ENCODE peak calls at places on chromosomes 1 and 21, in five cellular contexts. One of them, this sample, is unnamed.

GRCh38 chr1:65172936-65173335 is 24.9 kb downstream of the AK4 start:
- DNase-seq in CD4-positive, alpha-beta memory T cell: no peak
- DNase-seq in fibroblast of lung: no peak
- DNase-seq in K562: no peak
- DNase-seq in cardiac muscle cell: no peak
- DNase-seq in this sample: no peak

GRCh38 chr1:114335273-114335672 is 175.7 kb downstream of the TRIM33 start:
- DNase-seq in K562: no peak
- DNase-seq in CD4-positive, alpha-beta memory T cell: no peak
- DNase-seq in cardiac muscle cell: no peak
- DNase-seq in fibroblast of lung: no peak
- DNase-seq in this sample: no peak

GRCh38 chr1:22517936-22518335 is 45.4 kb upstream of the EPHA8 start:
- DNase-seq in cardiac muscle cell: no peak
- DNase-seq in fibroblast of lung: peak; percentile 34
- DNase-seq in K562: no peak
- DNase-seq in CD4-positive, alpha-beta memory T cell: no peak
- DNase-seq in this sample: no peak

GRCh38 chr21:43809853-43810504 is 20.6 kb downstream of the RRP1 start:
- DNase-seq in cardiac muscle cell: no peak
- DNase-seq in K562: no peak
- DNase-seq in CD4-positive, alpha-beta memory T cell: no peak
- DNase-seq in fibroblast of lung: no peak
- DNase-seq in this sample: no peak

GRCh38 chr1:215133532-215133931 is 51.0 kb downstream of the KCNK2 start:
- DNase-seq in K562: no peak
- DNase-seq in CD4-positive, alpha-beta memory T cell: no peak
- DNase-seq in cardiac muscle cell: no peak
- DNase-seq in fibroblast of lung: no peak
- DNase-seq in this sample: no peak

GRCh38 chr1:29700522-29700921 is 464.2 kb downstream of the PTPRU start:
- DNase-seq in K562: no peak
- DNase-seq in CD4-positive, alpha-beta memory T cell: no peak
- DNase-seq in cardiac muscle cell: no peak
- DNase-seq in fibroblast of lung: no peak
- DNase-seq in this sample: no peak

GRCh38 chr1:184870319-184870718 is 104.0 kb downstream of the NIBAN1 start:
- DNase-seq in fibroblast of lung: no peak
- DNase-seq in CD4-positive, alpha-beta memory T cell: peak; percentile 39
- DNase-seq in K562: no peak
- DNase-seq in cardiac muscle cell: no peak
- DNase-seq in this sample: no peak

GRCh38 chr1:226274138-226274537 is 34.8 kb downstream of the LIN9 start:
- DNase-seq in CD4-positive, alpha-beta memory T cell: no peak
- DNase-seq in cardiac muscle cell: no peak
- DNase-seq in K562: no peak
- DNase-seq in fibroblast of lung: peak; percentile 21
- DNase-seq in this sample: no peak

GRCh38 chr1:234893725-234894630 is 234.7 kb downstream of the TOMM20 start:
- DNase-seq in K562: peak; percentile 75
- DNase-seq in CD4-positive, alpha-beta memory T cell: no peak
- DNase-seq in fibroblast of lung: peak; percentile 85
- DNase-seq in cardiac muscle cell: no peak
- DNase-seq in this sample: no peak

GRCh38 chr1:44314401-44314800 is 40.7 kb downstream of the ERI3 start:
- DNase-seq in K562: no peak
- DNase-seq in CD4-positive, alpha-beta memory T cell: no peak
- DNase-seq in cardiac muscle cell: no peak
- DNase-seq in fibroblast of lung: no peak
- DNase-seq in this sample: no peak

GRCh38 chr21:29697555-29698193 is 242.1 kb downstream of the GRIK1 start:
- DNase-seq in fibroblast of lung: peak; percentile 50
- DNase-seq in CD4-positive, alpha-beta memory T cell: no peak
- DNase-seq in cardiac muscle cell: no peak
- DNase-seq in K562: no peak
- DNase-seq in this sample: no peak

GRCh38 chr1:18225236-18225904 is 117.8 kb downstream of the IGSF21 start:
- DNase-seq in CD4-positive, alpha-beta memory T cell: no peak
- DNase-seq in fibroblast of lung: no peak
- DNase-seq in cardiac muscle cell: no peak
- DNase-seq in K562: no peak
- DNase-seq in this sample: no peak

GRCh38 chr1:180953291-180953747 is 40.6 kb downstream of the KIAA1614 start:
- DNase-seq in CD4-positive, alpha-beta memory T cell: no peak
- DNase-seq in K562: no peak
- DNase-seq in cardiac muscle cell: no peak
- DNase-seq in fibroblast of lung: no peak
- DNase-seq in this sample: no peak

GRCh38 chr1:21779613-21780521 is 3.1 kb downstream of the USP48 start:
- DNase-seq in K562: no peak
- DNase-seq in cardiac muscle cell: no peak
- DNase-seq in CD4-positive, alpha-beta memory T cell: peak; percentile 49
- DNase-seq in fibroblast of lung: no peak
- DNase-seq in this sample: no peak

GRCh38 chr1:232340448-232340847 is 289.5 kb downstream of the SIPA1L2 start:
- DNase-seq in fibroblast of lung: no peak
- DNase-seq in CD4-positive, alpha-beta memory T cell: no peak
- DNase-seq in K562: no peak
- DNase-seq in cardiac muscle cell: no peak
- DNase-seq in this sample: no peak

GRCh38 chr1:6268431-6268830 is 7.5 kb upstream of the GPR153 start:
- DNase-seq in fibroblast of lung: no peak
- DNase-seq in CD4-positive, alpha-beta memory T cell: no peak
- DNase-seq in K562: no peak
- DNase-seq in cardiac muscle cell: peak; percentile 37
- DNase-seq in this sample: no peak

GRCh38 chr1:205316179-205316578 is 5.4 kb downstream of the NUAK2 start:
- DNase-seq in K562: no peak
- DNase-seq in CD4-positive, alpha-beta memory T cell: no peak
- DNase-seq in fibroblast of lung: no peak
- DNase-seq in cardiac muscle cell: no peak
- DNase-seq in this sample: no peak

GRCh38 chr1:13807213-13807612 is 107.2 kb downstream of the PRDM2 start:
- DNase-seq in cardiac muscle cell: peak; percentile 42
- DNase-seq in fibroblast of lung: no peak
- DNase-seq in K562: peak; percentile 57
- DNase-seq in CD4-positive, alpha-beta memory T cell: no peak
- DNase-seq in this sample: no peak

GRCh38 chr1:107545056-107545597 is 404.3 kb downstream of the NTNG1 start:
- DNase-seq in CD4-positive, alpha-beta memory T cell: no peak
- DNase-seq in K562: no peak
- DNase-seq in cardiac muscle cell: no peak
- DNase-seq in fibroblast of lung: no peak
- DNase-seq in this sample: no peak

GRCh38 chr1:30756545-30757195 is 904 bp downstream of the LAPTM5 start:
- DNase-seq in fibroblast of lung: peak; percentile 96
- DNase-seq in CD4-positive, alpha-beta memory T cell: peak; percentile 94
- DNase-seq in cardiac muscle cell: no peak
- DNase-seq in K562: peak; percentile 50
- DNase-seq in this sample: peak; percentile 65

GRCh38 chr21:29114765-29115164 is 15.7 kb upstream of the MAP3K7CL start:
- DNase-seq in fibroblast of lung: peak; percentile 92
- DNase-seq in CD4-positive, alpha-beta memory T cell: no peak
- DNase-seq in K562: no peak
- DNase-seq in cardiac muscle cell: no peak
- DNase-seq in this sample: no peak

GRCh38 chr1:27970401-27970800 is 10.6 kb downstream of the XKR8 start:
- DNase-seq in cardiac muscle cell: no peak
- DNase-seq in K562: no peak
- DNase-seq in fibroblast of lung: peak; percentile 94
- DNase-seq in CD4-positive, alpha-beta memory T cell: no peak
- DNase-seq in this sample: no peak

GRCh38 chr1:182595641-182596240 is 6.7 kb upstream of the RNASEL start:
- DNase-seq in CD4-positive, alpha-beta memory T cell: peak; percentile 64
- DNase-seq in cardiac muscle cell: peak; percentile 73
- DNase-seq in K562: peak; percentile 76
- DNase-seq in fibroblast of lung: peak; percentile 61
- DNase-seq in this sample: peak; percentile 45

GRCh38 chr21:33078907-33079582 is 9.1 kb downstream of the OLIG1 start:
- DNase-seq in cardiac muscle cell: no peak
- DNase-seq in K562: peak; percentile 55
- DNase-seq in fibroblast of lung: peak; percentile 83
- DNase-seq in CD4-positive, alpha-beta memory T cell: no peak
- DNase-seq in this sample: no peak

GRCh38 chr1:54887665-54888071 is 673 bp upstream of the DHCR24 start:
- DNase-seq in fibroblast of lung: no peak
- DNase-seq in cardiac muscle cell: no peak
- DNase-seq in K562: no peak
- DNase-seq in CD4-positive, alpha-beta memory T cell: no peak
- DNase-seq in this sample: no peak

GRCh38 chr1:109198745-109199144 is 15.0 kb upstream of the SARS1 start:
- DNase-seq in CD4-positive, alpha-beta memory T cell: no peak
- DNase-seq in fibroblast of lung: peak; percentile 88
- DNase-seq in K562: peak; percentile 15
- DNase-seq in cardiac muscle cell: no peak
- DNase-seq in this sample: no peak

DNA sequence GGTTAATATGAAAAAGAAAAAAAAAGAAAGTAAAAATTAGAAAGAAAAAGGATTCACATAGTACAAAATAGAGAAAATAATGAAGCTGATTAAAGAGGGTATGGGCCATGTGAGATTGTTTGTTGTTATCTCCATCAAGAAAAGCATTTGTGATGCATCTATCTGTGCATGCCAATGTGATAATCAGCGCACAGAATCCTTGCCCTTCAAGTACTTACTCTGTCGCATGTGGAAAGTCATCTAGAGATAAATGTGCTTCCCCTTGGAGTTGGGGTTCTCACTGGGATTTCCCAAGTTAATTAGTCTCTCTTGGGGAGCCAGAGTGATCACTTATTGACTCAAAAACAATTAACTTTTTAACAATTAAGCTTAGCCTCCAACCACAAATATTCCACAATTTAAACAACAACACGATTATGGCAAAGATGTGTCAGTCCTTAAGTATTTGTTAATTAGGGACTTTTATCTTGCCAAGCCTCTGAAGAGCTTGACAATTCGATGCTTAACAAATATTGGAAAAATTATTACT is 17.4 kb downstream of the RHOU start:
- DNase-seq in fibroblast of lung: no peak
- DNase-seq in CD4-positive, alpha-beta memory T cell: no peak
- DNase-seq in K562: no peak
- DNase-seq in cardiac muscle cell: no peak
- DNase-seq in this sample: no peak
- H3K27me3 ChIP-seq in fibroblast of lung: no peaks in the 10 kb centered on the region
- H3K27me3 ChIP-seq in CD4-positive, alpha-beta memory T cell: no peaks in the 10 kb centered on the region
- H3K27me3 ChIP-seq in K562: peaks cover 8% of the 10 kb centered on the region
- H3K27me3 ChIP-seq in cardiac muscle cell: peaks cover 41% of the 10 kb centered on the region
- H3K27me3 ChIP-seq in this sample: no peaks in the 10 kb centered on the region

DNA sequence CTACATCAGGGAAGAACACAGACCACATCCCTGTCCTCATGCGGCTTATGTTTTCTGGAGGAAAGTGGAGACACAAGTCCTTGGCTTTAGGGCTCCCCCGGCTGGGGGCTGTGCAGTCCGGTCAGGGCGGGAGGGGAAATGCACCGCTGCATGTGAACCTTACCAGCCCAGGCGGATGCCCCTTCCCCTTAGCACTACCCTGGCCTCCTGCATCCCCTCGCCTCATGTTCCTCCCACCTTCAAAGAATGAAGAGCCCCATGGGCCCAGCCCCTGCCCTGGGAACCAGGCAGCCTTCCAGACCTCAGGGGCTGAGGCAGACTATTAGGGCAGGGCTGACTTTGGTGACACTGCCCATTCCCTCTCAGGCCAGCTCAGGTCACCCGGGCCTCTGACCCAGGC is 45.5 kb downstream of the TNNT2 start:
- DNase-seq in K562: no peak
- DNase-seq in fibroblast of lung: no peak
- DNase-seq in cardiac muscle cell: no peak
- DNase-seq in CD4-positive, alpha-beta memory T cell: no peak
- DNase-seq in this sample: no peak
- H3K27me3 ChIP-seq in K562: peaks cover 24% of the 10 kb centered on the region
- H3K27me3 ChIP-seq in fibroblast of lung: peaks cover 15% of the 10 kb centered on the region
- H3K27me3 ChIP-seq in cardiac muscle cell: no peaks in the 10 kb centered on the region
- H3K27me3 ChIP-seq in CD4-positive, alpha-beta memory T cell: no peaks in the 10 kb centered on the region
- H3K27me3 ChIP-seq in this sample: no peaks in the 10 kb centered on the region

GRCh38 chr1:170854677-170855076 is 80.7 kb upstream of the MROH9 start:
- DNase-seq in K562: no peak
- DNase-seq in cardiac muscle cell: no peak
- DNase-seq in fibroblast of lung: no peak
- DNase-seq in CD4-positive, alpha-beta memory T cell: no peak
- DNase-seq in this sample: no peak

GRCh38 chr1:170853302-170853701 is 82.0 kb upstream of the MROH9 start:
- DNase-seq in CD4-positive, alpha-beta memory T cell: no peak
- DNase-seq in K562: no peak
- DNase-seq in cardiac muscle cell: no peak
- DNase-seq in fibroblast of lung: no peak
- DNase-seq in this sample: no peak

GRCh38 chr1:170857955-170858354 is 77.4 kb upstream of the MROH9 start:
- DNase-seq in cardiac muscle cell: no peak
- DNase-seq in CD4-positive, alpha-beta memory T cell: no peak
- DNase-seq in fibroblast of lung: no peak
- DNase-seq in K562: no peak
- DNase-seq in this sample: no peak

GRCh38 chr1:170856455-170856854 is 78.9 kb upstream of the MROH9 start:
- DNase-seq in CD4-positive, alpha-beta memory T cell: no peak
- DNase-seq in fibroblast of lung: peak; percentile 32
- DNase-seq in cardiac muscle cell: no peak
- DNase-seq in K562: no peak
- DNase-seq in this sample: no peak

DNA sequence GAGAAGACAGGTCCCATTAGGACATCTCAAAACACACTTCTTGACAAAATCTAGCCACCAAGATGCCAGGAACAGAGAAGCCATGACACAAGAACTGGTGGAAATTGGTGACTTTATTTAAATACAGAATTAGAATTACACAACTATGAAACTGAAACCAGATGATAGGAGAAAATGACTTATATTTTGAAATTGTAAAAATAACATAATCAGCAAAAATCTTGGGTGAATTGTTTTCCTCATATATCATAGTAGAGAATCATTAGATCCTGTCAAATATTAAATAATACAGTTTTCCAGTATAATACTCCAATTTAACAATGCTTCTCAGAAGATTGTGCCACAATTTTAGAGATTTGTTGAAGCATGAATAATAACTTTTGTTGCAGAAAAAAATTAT is 81.5 kb upstream of the MROH9 start:
- DNase-seq in CD4-positive, alpha-beta memory T cell: no peak
- DNase-seq in K562: no peak
- DNase-seq in fibroblast of lung: no peak
- DNase-seq in cardiac muscle cell: no peak
- DNase-seq in this sample: no peak
- H3K27me3 ChIP-seq in CD4-positive, alpha-beta memory T cell: no peaks in the 10 kb centered on the region
- H3K27me3 ChIP-seq in K562: no peaks in the 10 kb centered on the region
- H3K27me3 ChIP-seq in fibroblast of lung: no peaks in the 10 kb centered on the region
- H3K27me3 ChIP-seq in cardiac muscle cell: no peaks in the 10 kb centered on the region
- H3K27me3 ChIP-seq in this sample: no peaks in the 10 kb centered on the region

DNA sequence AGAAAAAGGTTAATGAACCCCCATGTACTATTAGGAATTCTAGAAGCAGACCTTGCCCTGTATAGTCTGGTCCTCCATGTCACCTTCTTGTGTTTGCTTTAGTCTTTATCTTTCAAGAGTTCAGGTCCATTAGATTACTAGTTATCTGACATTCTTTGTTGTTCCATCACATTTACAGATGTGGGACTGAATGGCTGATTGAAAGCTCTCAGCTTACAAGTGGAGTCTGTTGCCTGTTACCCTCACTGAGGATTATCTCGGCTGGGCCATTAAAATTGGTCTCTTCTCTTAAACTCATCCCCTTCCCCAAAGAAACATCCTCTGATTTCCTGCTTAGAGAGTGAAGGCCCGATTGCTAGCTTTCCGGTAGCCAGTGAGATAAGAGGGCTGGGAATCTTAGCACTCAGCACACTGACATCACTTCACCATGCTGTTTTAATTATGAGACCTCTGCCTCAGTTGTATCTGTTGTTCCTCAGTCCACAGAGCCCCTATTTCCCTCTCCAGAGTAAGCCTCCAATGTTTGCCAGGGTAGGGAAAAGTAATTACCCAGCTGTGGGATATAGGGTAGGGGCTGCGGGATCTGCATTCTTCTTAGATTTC is 76.8 kb downstream of the LPGAT1 start:
- DNase-seq in CD4-positive, alpha-beta memory T cell: no peak
- DNase-seq in K562: no peak
- DNase-seq in cardiac muscle cell: no peak
- DNase-seq in fibroblast of lung: no peak
- DNase-seq in this sample: no peak
- H3K27me3 ChIP-seq in CD4-positive, alpha-beta memory T cell: no peaks in the 10 kb centered on the region
- H3K27me3 ChIP-seq in K562: no peaks in the 10 kb centered on the region
- H3K27me3 ChIP-seq in cardiac muscle cell: no peaks in the 10 kb centered on the region
- H3K27me3 ChIP-seq in fibroblast of lung: no peaks in the 10 kb centered on the region
- H3K27me3 ChIP-seq in this sample: no peaks in the 10 kb centered on the region